ENCODE peak calls at places on chromosome 2, in five cellular contexts. M is mesenchymal stem cell, F is H9, V is neuronal stem cell, O is H1. B is an unnamed sample.

GRCh38 chr2:186256540-186256939 is 229.5 kb upstream of the ZC3H15 start:
- DNase-seq in M (peak), F (no peak), V (peak), O (no peak), B (no peak)

GRCh38 chr2:224160917-224161316 is 121.8 kb upstream of the SERPINE2 start:
- DNase-seq in M (no peak), F (no peak), V (no peak), O (no peak), B (no peak)

GRCh38 chr2:121045245-121045644 is 239.8 kb downstream of the TFCP2L1 start:
- DNase-seq in M (no peak), F (no peak), V (no peak), O (no peak), B (no peak)

GRCh38 chr2:202147775-202148174 is 74.7 kb downstream of the KIAA2012 start:
- DNase-seq in M (peak), F (no peak), V (no peak), O (no peak), B (no peak)

GRCh38 chr2:136116813-136117390 is 1.0 kb downstream of the CXCR4 start:
- DNase-seq in M (no peak), F (peak), V (peak), O (no peak), B (peak)

GRCh38 chr2:65300772-65301711 is 73.4 kb downstream of the ACTR2 start:
- DNase-seq in M (peak), F (no peak), V (no peak), O (peak), B (peak)

GRCh38 chr2:134669731-134670669 is 48.8 kb downstream of the TMEM163 start:
- DNase-seq in M (no peak), F (no peak), V (no peak), O (no peak), B (no peak)

GRCh38 chr2:219125225-219125885 is 35.3 kb downstream of the NHEJ1 start:
- DNase-seq in M (peak), F (no peak), V (no peak), O (no peak), B (peak)

GRCh38 chr2:71749671-71750101 is 296.3 kb downstream of the DYSF start:
- DNase-seq in M (peak), F (no peak), V (no peak), O (no peak), B (peak)

GRCh38 chr2:47241715-47242114 is 86.6 kb upstream of the STPG4 start:
- DNase-seq in M (no peak), F (no peak), V (no peak), O (no peak), B (no peak)

GRCh38 chr2:240519396-240520142 is 38.2 kb downstream of the ANKMY1 start:
- DNase-seq in M (no peak), F (no peak), V (no peak), O (no peak), B (no peak)

GRCh38 chr2:49837894-49838293 is 683.6 kb upstream of the FSHR start:
- DNase-seq in M (no peak), F (no peak), V (no peak), O (no peak), B (no peak)

GRCh38 chr2:239826376-239826775 is 198.8 kb downstream of the NDUFA10 start:
- DNase-seq in M (no peak), F (no peak), V (no peak), O (no peak), B (no peak)

GRCh38 chr2:172772637-172773036 is 37.0 kb downstream of the RAPGEF4 start:
- DNase-seq in M (peak), F (no peak), V (no peak), O (no peak), B (no peak)

GRCh38 chr2:201964631-201965206 is 68.9 kb upstream of the FZD7 start:
- DNase-seq in M (no peak), F (no peak), V (no peak), O (no peak), B (no peak)

GRCh38 chr2:160309585-160309984 is 109.5 kb upstream of the ITGB6 start:
- DNase-seq in M (peak), F (no peak), V (no peak), O (no peak), B (no peak)

GRCh38 chr2:120855855-120856405 is 120.3 kb downstream of the GLI2 start:
- DNase-seq in M (no peak), F (no peak), V (no peak), O (no peak), B (no peak)

GRCh38 chr2:201298462-201298861 is 38.1 kb downstream of the CASP8 start:
- DNase-seq in M (no peak), F (no peak), V (no peak), O (no peak), B (no peak)

GRCh38 chr2:106851055-106851454 is 34.9 kb downstream of the ST6GAL2 start:
- DNase-seq in M (no peak), F (no peak), V (peak), O (no peak), B (no peak)

GRCh38 chr2:84781942-84782716 is 98.8 kb downstream of the TRABD2A start:
- DNase-seq in M (no peak), F (no peak), V (no peak), O (no peak), B (peak)

GRCh38 chr2:61889212-61889956 is 928 bp upstream of the CCT4 start:
- DNase-seq in M (no peak), F (no peak), V (no peak), O (no peak), B (peak)

GRCh38 chr2:26989156-26989555 is 18.7 kb downstream of the MAPRE3 start:
- DNase-seq in M (peak), F (no peak), V (no peak), O (no peak), B (no peak)

GRCh38 chr2:128375454-128375853 is 56.8 kb upstream of the HS6ST1 start:
- DNase-seq in M (no peak), F (no peak), V (no peak), O (no peak), B (no peak)

GRCh38 chr2:217643814-217644301 is 358.9 kb downstream of the TNS1 start:
- DNase-seq in M (no peak), F (no peak), V (no peak), O (no peak), B (no peak)

GRCh38 chr2:1405967-1406366 is 7.3 kb upstream of the TPO start:
- DNase-seq in M (no peak), F (no peak), V (no peak), O (no peak), B (no peak)

GRCh38 chr2:62704654-62705006 is 883 bp upstream of the EHBP1 start:
- DNase-seq in M (no peak), F (no peak), V (no peak), O (no peak), B (no peak)

GRCh38 chr2:211408485-211408884 is 852.1 kb downstream of the CPS1 start:
- DNase-seq in M (no peak), F (no peak), V (peak), O (no peak), B (peak)

GRCh38 chr2:105744909-105745853 is at the start of gene NCK2:
- DNase-seq in M (peak), F (no peak), V (peak), O (no peak), B (no peak)

GRCh38 chr2:176134045-176134444 is 4.5 kb downstream of the HOXD8 start:
- DNase-seq in M (no peak), F (no peak), V (no peak), O (no peak), B (no peak)
- H2BK12ac ChIP-seq in M (no peak), F (no peak), V (no peak), O (no peak), B (no peak)

DNA sequence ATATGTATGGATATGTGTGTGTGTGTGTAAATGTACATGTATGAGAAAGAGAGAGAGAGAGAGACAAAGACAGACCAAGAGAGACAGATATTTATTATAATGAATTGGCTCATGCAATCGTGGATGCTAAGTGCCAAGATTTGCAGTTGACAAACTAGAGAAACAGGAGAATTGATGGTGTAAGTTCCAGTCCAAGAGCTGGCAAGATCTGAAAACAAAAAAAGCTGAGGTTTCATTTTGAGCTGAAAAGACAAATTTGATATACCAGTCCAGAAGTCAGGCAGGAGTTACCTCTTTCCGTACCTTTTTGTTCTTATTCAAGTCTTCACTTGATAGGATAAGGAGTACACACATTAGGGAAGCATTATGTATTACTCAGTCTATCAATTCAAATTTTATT is 157.8 kb downstream of the COPS8 start:
- DNase-seq in M (no peak), F (no peak), V (no peak), O (no peak), B (no peak)
- H2BK5ac ChIP-seq in M (no peak), F (no peak), V (no peak), O (no peak), B (no peak)

GRCh38 chr2:8595821-8596600 is 85.8 kb upstream of the ID2 start:
- DNase-seq in M (no peak), F (no peak), V (no peak), O (no peak), B (no peak)
- H2BK12ac ChIP-seq in M (no peak), F (no peak), V (no peak), O (no peak), B (no peak)

DNA sequence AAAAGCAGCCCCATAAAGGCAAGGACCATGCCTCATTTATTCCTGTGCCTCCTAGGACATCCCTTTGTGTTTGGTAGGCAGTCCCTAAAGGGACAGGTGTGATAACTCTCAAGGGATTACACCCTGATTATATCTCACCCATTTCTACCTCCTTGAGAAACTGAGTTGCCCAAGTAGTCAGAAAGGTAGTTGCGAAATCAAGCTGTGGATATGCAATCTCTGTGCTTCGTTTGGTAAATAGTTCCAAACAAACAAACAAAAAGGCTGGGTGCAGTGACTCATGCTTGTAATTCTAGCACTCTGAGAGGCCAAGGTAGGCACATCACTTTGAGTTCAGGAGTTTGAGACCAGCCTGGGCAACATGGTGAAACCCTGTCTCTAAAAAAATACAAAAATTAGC is 100.2 kb upstream of the ARL5A start:
- DNase-seq in M (peak), F (no peak), V (no peak), O (no peak), B (peak)
- H2BK5ac ChIP-seq in M (no peak), F (no peak), V (no peak), O (no peak), B (peak)

GRCh38 chr2:231047922-231048544 is 8.6 kb upstream of the PSMD1 start:
- DNase-seq in M (no peak), F (no peak), V (no peak), O (no peak), B (no peak)

GRCh38 chr2:231050018-231050901 is 6.4 kb upstream of the PSMD1 start:
- DNase-seq in M (peak), F (no peak), V (no peak), O (no peak), B (no peak)

GRCh38 chr2:231046908-231047269 is 9.6 kb downstream of the C2orf72 start:
- DNase-seq in M (no peak), F (no peak), V (no peak), O (no peak), B (no peak)

GRCh38 chr2:231049286-231050017 is 7.2 kb upstream of the PSMD1 start:
- DNase-seq in M (no peak), F (no peak), V (no peak), O (no peak), B (no peak)

DNA sequence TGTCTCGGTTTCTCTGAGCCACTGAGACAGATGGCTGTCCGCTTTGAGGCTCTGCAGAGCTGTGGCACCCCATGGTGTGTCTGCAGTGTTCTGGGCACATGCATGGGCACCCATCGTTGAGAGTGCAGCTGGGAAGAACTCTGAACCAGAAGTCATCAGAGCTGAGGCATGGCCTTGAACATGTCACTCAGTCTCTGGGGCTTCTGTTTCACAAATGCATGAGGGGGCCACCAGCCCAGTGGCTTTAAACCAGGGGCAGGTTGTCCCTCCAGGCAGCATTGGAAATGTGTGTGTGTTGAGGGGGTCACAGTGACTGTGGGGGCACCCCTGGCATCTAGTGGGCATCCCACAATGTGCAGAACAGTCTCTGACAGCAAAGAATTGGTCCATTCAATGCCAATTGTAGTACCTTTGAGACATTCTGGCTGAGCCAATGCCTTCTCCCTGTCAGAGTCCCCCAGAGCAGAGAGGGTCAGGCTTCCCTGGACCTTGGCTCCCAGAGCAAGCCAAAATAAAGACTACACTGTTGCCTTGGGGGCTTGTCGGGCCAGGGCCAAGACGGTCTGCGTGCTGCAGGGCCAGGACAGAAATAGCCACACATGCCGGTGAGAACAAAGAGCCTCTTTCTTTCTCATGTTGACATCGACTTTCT is 9.3 kb upstream of the PSMD1 start:
- DNase-seq in M (no peak), F (no peak), V (no peak), O (no peak), B (no peak)
- H2BK12ac ChIP-seq in M (no peak), F (no peak), V (no peak), O (no peak), B (no peak)

GRCh38 chr2:29524652-29525051 is 396.7 kb downstream of the ALK start:
- DNase-seq in M (no peak), F (no peak), V (no peak), O (no peak), B (no peak)
- H2BK5ac ChIP-seq in M (no peak), F (no peak), V (no peak), O (no peak), B (no peak)

DNA sequence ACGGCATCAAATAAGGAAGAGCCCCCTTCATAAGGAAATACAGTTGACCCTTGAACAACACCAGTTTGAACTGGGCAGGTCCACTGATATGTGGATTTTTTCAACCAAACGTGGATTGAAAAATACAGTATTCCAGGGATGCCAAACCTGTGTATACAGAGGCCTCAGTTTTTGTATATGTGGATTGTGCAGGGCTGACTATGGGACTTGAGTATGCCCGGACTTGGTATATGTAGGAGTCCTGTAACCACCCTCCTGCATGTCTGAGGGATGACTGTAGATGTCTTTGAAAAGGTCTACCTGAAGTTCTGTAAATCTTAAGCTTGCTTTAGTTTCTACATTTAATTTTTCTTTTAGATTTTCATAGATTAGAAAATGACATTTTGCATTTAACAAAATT is 50.0 kb downstream of the EML4 start:
- DNase-seq in M (no peak), F (no peak), V (no peak), O (no peak), B (peak)
- H2BK12ac ChIP-seq in M (no peak), F (no peak), V (no peak), O (no peak), B (no peak)

B was measured in trophoblast cell.